ENCODE peak calls at places on chromosomes 7 and 10, in ten cellular contexts. J, B, A, S, K, T, Z, I, Y and U are unnamed samples.

GRCh38 chr10:130037169-130037661 is 73.1 kb upstream of the EBF3 start:
- DNase-seq in T (no peak), A (no peak), Z (no peak), K (no peak), J (no peak), S (no peak), Y (no peak), B (no peak), I (no peak), U (no peak)

GRCh38 chr7:98211676-98212531 is 665 bp downstream of the BHLHA15 start:
- DNase-seq in J (no peak), A (no peak), Y (no peak), I (no peak), S (no peak), K (no peak), Z (no peak), T (no peak), B (no peak), U (no peak)

GRCh38 chr10:5890519-5890878 is 456 bp downstream of the FBH1 start:
- DNase-seq in T (no peak), J (peak), B (no peak), Z (no peak), Y (no peak), S (no peak), A (no peak), K (peak), I (no peak), U (no peak)

GRCh38 chr7:22052221-22052639 is 106.5 kb upstream of the CDCA7L start:
- DNase-seq in T (no peak), S (no peak), B (no peak), Y (no peak), J (no peak), I (no peak), A (no peak), K (no peak), Z (no peak), U (peak)

GRCh38 chr10:58781873-58782488 is 269.3 kb downstream of the BICC1 start:
- DNase-seq in J (peak), K (no peak), I (no peak), S (no peak), B (peak), A (peak), T (peak), Y (peak), Z (peak), U (peak)

GRCh38 chr7:129095258-129095657 is 40.3 kb upstream of the TNPO3 start:
- DNase-seq in K (no peak), I (no peak), T (no peak), S (no peak), Y (no peak), J (no peak), A (no peak), B (no peak), Z (no peak), U (no peak)

GRCh38 chr7:112193915-112194502 is 12.2 kb downstream of the DOCK4 start:
- DNase-seq in Y (no peak), K (no peak), I (no peak), Z (no peak), S (no peak), A (no peak), B (no peak), J (no peak), T (peak), U (peak)

GRCh38 chr7:10940748-10941358 is 32.8 kb upstream of the PHF14 start:
- DNase-seq in J (no peak), K (no peak), B (no peak), S (no peak), Z (no peak), T (peak), A (no peak), I (no peak), Y (no peak), U (peak)

GRCh38 chr10:133459454-133460207 is 5.9 kb downstream of the SCART1 start:
- DNase-seq in Z (no peak), A (no peak), I (no peak), Y (no peak), T (no peak), B (no peak), S (no peak), J (no peak), K (no peak), U (no peak)

GRCh38 chr10:15395912-15396311 is 24.8 kb upstream of the FAM171A1 start:
- DNase-seq in S (no peak), A (no peak), B (no peak), I (no peak), Y (no peak), K (no peak), T (no peak), J (no peak), Z (no peak), U (no peak)

GRCh38 chr7:106866298-106867281 is 1.5 kb downstream of the PIK3CG start:
- DNase-seq in Y (no peak), A (no peak), B (no peak), T (no peak), K (peak), J (no peak), Z (no peak), S (no peak), I (no peak), U (no peak)

GRCh38 chr7:47408675-47409074 is 173.2 kb downstream of the TNS3 start:
- DNase-seq in T (no peak), Z (no peak), S (no peak), A (no peak), B (no peak), I (no peak), K (no peak), Y (no peak), J (no peak), U (no peak)

GRCh38 chr7:19677201-19677600 is 31.6 kb downstream of the POLR1F start:
- DNase-seq in Y (no peak), B (no peak), T (no peak), K (no peak), J (no peak), S (no peak), I (no peak), Z (no peak), A (no peak), U (no peak)

GRCh38 chr7:13151982-13152381 is 464.5 kb downstream of the ARL4A start:
- DNase-seq in J (no peak), A (no peak), B (no peak), K (no peak), S (no peak), Z (no peak), Y (no peak), T (no peak), I (no peak), U (no peak)

GRCh38 chr7:46696741-46697140 is 775.7 kb upstream of the IGFBP3 start:
- DNase-seq in B (no peak), Y (no peak), Z (peak), T (no peak), S (no peak), A (no peak), J (no peak), K (no peak), I (no peak), U (no peak)

GRCh38 chr7:6536899-6537298 is 14.4 kb downstream of the GRID2IP start:
- DNase-seq in I (no peak), J (peak), Y (no peak), A (peak), S (peak), Z (no peak), B (no peak), K (no peak), T (peak), U (peak)

GRCh38 chr10:70820976-70821750 is 5.4 kb downstream of the SGPL1 start:
- DNase-seq in I (no peak), T (no peak), S (no peak), J (no peak), Y (no peak), K (no peak), Z (no peak), A (no peak), B (no peak), U (no peak)

GRCh38 chr10:3588816-3589215 is 196.2 kb downstream of the KLF6 start:
- DNase-seq in I (no peak), J (no peak), Y (no peak), T (no peak), A (no peak), K (no peak), B (no peak), Z (no peak), S (no peak), U (no peak)

GRCh38 chr7:152872061-152872744 is 112.7 kb downstream of the ACTR3B start:
- DNase-seq in A (no peak), K (no peak), B (no peak), T (no peak), Z (no peak), J (no peak), I (no peak), Y (no peak), S (no peak), U (no peak)

GRCh38 chr7:139526578-139527544 is 3.4 kb downstream of the CLEC2L start:
- DNase-seq in Z (peak), K (no peak), B (no peak), S (no peak), T (no peak), Y (no peak), I (no peak), J (no peak), A (no peak), U (no peak)

GRCh38 chr7:117682681-117683385 is 190.4 kb downstream of the CTTNBP2 start:
- DNase-seq in K (peak), S (no peak), Y (no peak), A (no peak), J (no peak), I (no peak), B (no peak), Z (no peak), T (no peak), U (no peak)

GRCh38 chr7:22393825-22394458 is 37.0 kb upstream of the RAPGEF5 start:
- DNase-seq in Z (no peak), B (no peak), Y (no peak), A (no peak), T (no peak), S (no peak), K (peak), J (no peak), I (no peak), U (no peak)

GRCh38 chr7:157769870-157770213 is 433.0 kb downstream of the DNAJB6 start:
- DNase-seq in A (no peak), B (no peak), Z (no peak), S (no peak), J (no peak), I (no peak), Y (no peak), K (no peak), T (no peak), U (no peak)

GRCh38 chr7:135320277-135320676 is 86.6 kb downstream of the STRA8 start:
- DNase-seq in J (peak), Z (no peak), Y (no peak), A (no peak), T (peak), S (peak), B (peak), K (peak), I (no peak), U (no peak)

GRCh38 chr10:88120075-88120474 is 256.6 kb downstream of the PTEN start:
- DNase-seq in S (no peak), K (no peak), T (no peak), I (no peak), A (no peak), J (no peak), Z (no peak), Y (no peak), B (no peak), U (no peak)

GRCh38 chr7:16975712-16976111 is 93.9 kb upstream of the AGR3 start:
- DNase-seq in S (no peak), A (no peak), I (no peak), T (no peak), K (no peak), Y (no peak), B (no peak), Z (no peak), J (no peak), U (no peak)

GRCh38 chr7:2460641-2461040 is 15.6 kb downstream of the GRIFIN start:
- DNase-seq in S (peak), J (no peak), T (no peak), Z (no peak), A (no peak), I (no peak), Y (no peak), K (no peak), B (no peak), U (no peak)